ENCODE peak calls at places on chromosomes 3 and 15, in ten cellular contexts. V is RWPE1; N is AG09319; W is iris pigment epithelial cell; Q is NCI-H2081; D is GM19239; I is NCI-H510A; B is AG08395; A is stimulated activated naive CD8-positive, alpha-beta T cell treated with anti-CD3 and anti-CD28 coated beads, Interleukin-15, Interleukin-2, amounts not matched to agents 100 U/mL and 50 U/mL, for 24 hours; K is stimulated activated CD4-positive, alpha-beta T cell treated with anti-CD3 and anti-CD28 coated beads, Interleukin-4, amount 100 ng/mL, for 48 hours. M is an unnamed sample.
A peak's percentile ranks its signal among the peaks of the same experiment; 100 is the strongest.

GRCh38 chr3:45659661-45660566 is 29.3 kb upstream of the SACM1L start:
- DNase-seq in K (no peak), D (no peak), N (no peak), I (peak; percentile 23), W (peak; percentile 80), B (peak; percentile 73), A (peak; percentile 59), Q (peak; percentile 52), V (peak; percentile 53), M (peak; percentile 91)

GRCh38 chr15:101346928-101347327 is 51.9 kb upstream of the SNRPA1 start:
- DNase-seq in I (no peak), B (no peak), D (no peak), W (no peak), Q (no peak), V (no peak), N (no peak), A (no peak), K (no peak), M (no peak)

GRCh38 chr3:49273825-49274532 is 3.1 kb downstream of the C3orf62 start:
- DNase-seq in W (peak; percentile 61), Q (no peak), I (no peak), B (no peak), N (no peak), A (no peak), D (no peak), K (no peak), V (no peak), M (no peak)

GRCh38 chr3:8743911-8744310 is 10.3 kb downstream of the CAV3 start:
- DNase-seq in I (no peak), V (no peak), W (no peak), A (no peak), Q (no peak), D (no peak), K (no peak), B (no peak), N (no peak), M (no peak)

GRCh38 chr3:16849240-16849639 is 35.5 kb upstream of the PLCL2 start:
- DNase-seq in A (peak; percentile 75), I (peak; percentile 53), V (no peak), N (peak; percentile 36), D (peak; percentile 12), W (peak; percentile 67), Q (peak; percentile 83), K (peak; percentile 61), B (no peak), M (peak; percentile 65)

GRCh38 chr3:193190387-193190786 is 50.6 kb upstream of the PLAAT1 start:
- DNase-seq in D (peak; percentile 21), K (peak; percentile 0), W (peak; percentile 14), B (no peak), Q (peak; percentile 74), V (no peak), A (no peak), I (peak; percentile 16), N (no peak), M (no peak)

GRCh38 chr3:194686816-194687637 is 1.3 kb downstream of the FAM43A start:
- DNase-seq in D (no peak), N (no peak), I (peak; percentile 37), B (peak; percentile 41), A (peak; percentile 37), V (no peak), W (peak; percentile 77), Q (peak; percentile 44), K (no peak), M (peak; percentile 56)

GRCh38 chr3:29919551-29919950 is 638.7 kb downstream of the RBMS3 start:
- DNase-seq in Q (no peak), N (no peak), D (no peak), B (no peak), K (no peak), I (no peak), A (no peak), V (no peak), W (no peak), M (no peak)

GRCh38 chr3:82044918-82045715 is 283.7 kb upstream of the GBE1 start:
- DNase-seq in D (no peak), B (no peak), V (no peak), I (no peak), W (no peak), Q (peak; percentile 93), A (no peak), K (no peak), N (no peak), M (no peak)

GRCh38 chr3:55162031-55162784 is 234.3 kb upstream of the LRTM1 start:
- DNase-seq in Q (no peak), I (no peak), N (no peak), D (no peak), V (no peak), W (peak; percentile 88), B (peak; percentile 69), A (no peak), K (no peak), M (peak; percentile 54)

GRCh38 chr15:96348112-96349027 is 17.9 kb downstream of the NR2F2 start:
- DNase-seq in V (no peak), N (no peak), Q (no peak), K (no peak), A (no peak), I (no peak), W (no peak), D (no peak), B (no peak), M (no peak)